ENCODE peak calls at places on chromosomes 3 and 15, in eight cellular contexts. J is omental fat pad, V is GM19239, N is AG08395, H is ACHN, A is HTR-8/SVneo, K is sigmoid colon, I is AG08396. Y is an unnamed sample.
A peak's percentile ranks its signal among the peaks of the same experiment; 100 is the strongest.

GRCh38 chr3:36663666-36664291 is 100.6 kb downstream of the DCLK3 start:
- DNase-seq in J (no peak), V (no peak), N (peak; percentile 25), H (peak; percentile 44), A (no peak), K (no peak), I (no peak), Y (no peak)

GRCh38 chr15:84658080-84658787 is at the start of gene NMB:
- DNase-seq in J (peak; percentile 50), V (peak; percentile 73), N (peak; percentile 81), H (peak; percentile 89), A (peak; percentile 84), K (peak; percentile 89), I (peak; percentile 89), Y (peak; percentile 78)

GRCh38 chr15:73134196-73134595 is 81.9 kb downstream of the NEO1 start:
- DNase-seq in J (no peak), V (no peak), N (no peak), H (no peak), A (no peak), K (no peak), I (no peak), Y (no peak)

GRCh38 chr3:60708191-60708975 is 542.9 kb downstream of the FHIT start:
- DNase-seq in J (no peak), V (no peak), N (peak; percentile 3), H (no peak), A (no peak), K (no peak), I (peak; percentile 2), Y (peak; percentile 32)

GRCh38 chr3:122077293-122078234 is 22.4 kb downstream of the CD86 start:
- DNase-seq in J (no peak), V (no peak), N (no peak), H (no peak), A (no peak), K (no peak), I (no peak), Y (no peak)

GRCh38 chr15:40754574-40754882 is 526 bp downstream of the RMDN3 start:
- DNase-seq in J (no peak), V (no peak), N (peak; percentile 17), H (no peak), A (no peak), K (no peak), I (no peak), Y (peak; percentile 34)

GRCh38 chr3:109532257-109533216 is 195.2 kb upstream of the DPPA4 start:
- DNase-seq in J (no peak), V (no peak), N (no peak), H (peak; percentile 68), A (no peak), K (no peak), I (peak; percentile 18), Y (peak; percentile 49)

GRCh38 chr3:37291275-37291700 is 116.9 kb upstream of the LRRFIP2 start:
- DNase-seq in J (no peak), V (no peak), N (peak; percentile 59), H (peak; percentile 12), A (no peak), K (no peak), I (peak; percentile 53), Y (peak; percentile 47)

GRCh38 chr3:136860541-136860940 is 1.5 kb upstream of the NCK1 start:
- DNase-seq in J (no peak), V (no peak), N (no peak), H (no peak), A (no peak), K (no peak), I (no peak), Y (peak; percentile 37)

GRCh38 chr15:44028349-44028748 is 166.7 kb downstream of the FRMD5 start:
- DNase-seq in J (no peak), V (no peak), N (no peak), H (no peak), A (no peak), K (no peak), I (no peak), Y (no peak)

GRCh38 chr15:42111924-42112323 is 17.6 kb upstream of the PLA2G4D start:
- DNase-seq in J (no peak), V (no peak), N (no peak), H (no peak), A (no peak), K (no peak), I (no peak), Y (no peak)

GRCh38 chr15:59005579-59005978 is 18.1 kb downstream of the RNF111 start:
- DNase-seq in J (no peak), V (no peak), N (no peak), H (no peak), A (no peak), K (no peak), I (no peak), Y (peak; percentile 39)

GRCh38 chr15:66617137-66618090 is 51.6 kb upstream of the LCTL start:
- DNase-seq in J (peak; percentile 23), V (no peak), N (peak; percentile 33), H (no peak), A (no peak), K (peak; percentile 89), I (peak; percentile 74), Y (peak; percentile 71)

GRCh38 chr15:86236721-86237121 is 157.1 kb downstream of the AGBL1 start:
- DNase-seq in J (no peak), V (no peak), N (no peak), H (no peak), A (no peak), K (no peak), I (no peak), Y (no peak)

GRCh38 chr3:126487151-126487771 is 11.6 kb upstream of the ZXDC start:
- DNase-seq in J (no peak), V (no peak), N (peak; percentile 26), H (no peak), A (peak; percentile 56), K (no peak), I (no peak), Y (no peak)

GRCh38 chr3:112092439-112093179 is 6.4 kb downstream of the C3orf52 start:
- DNase-seq in J (no peak), V (no peak), N (peak; percentile 43), H (peak; percentile 34), A (no peak), K (no peak), I (no peak), Y (peak; percentile 38)

GRCh38 chr3:51940648-51941421 is 869 bp downstream of the RRP9 start:
- DNase-seq in J (peak; percentile 20), V (no peak), N (peak; percentile 29), H (no peak), A (no peak), K (peak; percentile 54), I (peak; percentile 34), Y (peak; percentile 18)

GRCh38 chr15:29686079-29686425 is 136.2 kb downstream of the TJP1 start:
- DNase-seq in J (no peak), V (no peak), N (no peak), H (no peak), A (no peak), K (no peak), I (no peak), Y (no peak)

GRCh38 chr3:85903434-85903833 is 944.6 kb downstream of the CADM2 start:
- DNase-seq in J (no peak), V (no peak), N (no peak), H (no peak), A (no peak), K (no peak), I (no peak), Y (no peak)

GRCh38 chr3:25572919-25573385 is 91.8 kb downstream of the TOP2B start:
- DNase-seq in J (no peak), V (no peak), N (peak; percentile 16), H (no peak), A (peak; percentile 37), K (no peak), I (peak; percentile 48), Y (peak; percentile 52)

GRCh38 chr3:48684054-48684349 is 1.7 kb downstream of the NCKIPSD start:
- DNase-seq in J (no peak), V (no peak), N (no peak), H (no peak), A (no peak), K (no peak), I (no peak), Y (peak; percentile 50)